ENCODE peak calls at places on chromosomes 4 and X, in nine cellular contexts. W is left ventricle myocardium inferior, D is GM13976, V is fibroblast of the aortic adventitia, B is transverse colon, H is brain microvascular endothelial cell, L is progenitor cell of endocrine pancreas, I is HFF-Myc, Q is PC-3. X is an unnamed sample.

GRCh38 chr4:89894654-89895652 is at the start of gene MMRN1:
- DNase-seq in W (no peak), V (no peak), B (no peak), I (no peak), H (no peak), L (no peak), D (peak), Q (no peak), X (no peak)

GRCh38 chr4:186981161-186981560 is 257.5 kb upstream of the FAT1 start:
- DNase-seq in I (no peak), L (no peak), B (no peak), Q (no peak), D (no peak), V (peak), W (no peak), H (no peak), X (no peak)

GRCh38 chrX:18099745-18100144 is 120.9 kb downstream of the BEND2 start:
- DNase-seq in I (no peak), Q (peak), W (no peak), L (no peak), V (no peak), H (no peak), D (no peak), B (no peak), X (peak)

GRCh38 chrX:37830371-37830770 is 17.0 kb downstream of the DYNLT3 start:
- DNase-seq in L (no peak), Q (no peak), I (no peak), W (no peak), V (no peak), D (no peak), H (no peak), B (no peak), X (no peak)

GRCh38 chr4:125316781-125317525 is 2.2 kb downstream of the FAT4 start:
- DNase-seq in B (peak), L (peak), I (no peak), D (peak), Q (no peak), H (peak), W (peak), V (peak), X (no peak)

GRCh38 chr4:103786014-103786413 is 66.2 kb upstream of the TACR3 start:
- DNase-seq in B (no peak), W (no peak), V (peak), H (peak), I (peak), D (peak), Q (peak), L (no peak), X (peak)

GRCh38 chr4:46856347-46856746 is 52.7 kb downstream of the COX7B2 start:
- DNase-seq in I (no peak), D (no peak), Q (no peak), H (no peak), V (no peak), L (no peak), W (no peak), B (no peak), X (no peak)

GRCh38 chr4:56654238-56654632 is 26.9 kb downstream of the HOPX start:
- DNase-seq in Q (peak), V (peak), I (no peak), L (no peak), B (peak), H (no peak), D (no peak), W (no peak), X (no peak)

GRCh38 chr4:8703401-8703696 is 110.8 kb downstream of the CPZ start:
- DNase-seq in I (no peak), Q (no peak), D (no peak), H (no peak), W (no peak), V (no peak), B (no peak), L (no peak), X (no peak)

GRCh38 chr4:8705161-8706145 is 112.9 kb downstream of the CPZ start:
- DNase-seq in I (no peak), W (peak), Q (no peak), V (no peak), D (no peak), B (no peak), H (no peak), L (no peak), X (no peak)

GRCh38 chr4:8703857-8704495 is 111.4 kb downstream of the CPZ start:
- DNase-seq in B (no peak), I (no peak), W (no peak), Q (no peak), L (no peak), V (no peak), H (no peak), D (no peak), X (no peak)

GRCh38 chr4:8706221-8707044 is 113.9 kb downstream of the CPZ start:
- DNase-seq in H (no peak), B (no peak), I (no peak), Q (no peak), V (no peak), D (no peak), L (no peak), W (peak), X (no peak)

GRCh38 chr4:8704632-8705031 is 112.1 kb downstream of the CPZ start:
- DNase-seq in W (no peak), H (no peak), L (no peak), Q (no peak), I (no peak), D (no peak), B (no peak), V (no peak), X (no peak)
- TF ChIP-seq CTCF in W (no peak), H (no peak), L (no peak), Q (no peak), I (no peak), D (no peak), B (no peak), V (no peak), X (no peak)

GRCh38 chr4:8874003-8874895 is 2.6 kb upstream of the HMX1 start:
- DNase-seq in Q (no peak), I (no peak), B (no peak), L (no peak), H (no peak), V (no peak), D (no peak), W (no peak), X (no peak)
- TF ChIP-seq CTCF in Q (peak), I (no peak), B (no peak), L (no peak), H (no peak), V (no peak), D (no peak), W (no peak), X (no peak)

DNA sequence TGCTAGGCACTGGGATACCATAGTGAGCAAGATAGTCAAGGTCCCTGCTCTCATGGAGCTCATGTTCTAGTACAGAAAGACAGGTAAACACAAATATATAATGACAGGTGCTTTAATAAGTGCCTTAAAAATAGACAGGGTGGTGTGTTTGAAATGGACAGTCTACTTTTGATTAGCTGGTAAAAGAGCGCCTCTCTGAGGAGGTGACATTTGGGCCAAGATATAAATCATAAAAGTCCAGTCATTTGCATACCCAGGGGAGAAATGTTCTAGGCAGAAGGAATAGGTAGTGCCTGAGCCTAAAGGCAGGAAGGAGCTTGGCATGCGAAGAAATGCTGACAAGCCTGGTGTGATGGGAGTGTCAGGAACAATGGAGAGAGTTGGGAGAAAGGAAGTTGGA is 83.6 kb downstream of the DNAAF6 start:
- DNase-seq in W (no peak), Q (peak), H (no peak), B (no peak), V (no peak), D (no peak), L (no peak), I (no peak), X (no peak)
- TF ChIP-seq CTCF in W (no peak), Q (no peak), H (no peak), B (no peak), V (no peak), D (no peak), L (no peak), I (no peak), X (no peak)

GRCh38 chr4:123997736-123998449 is 601.3 kb downstream of the SPRY1 start:
- DNase-seq in H (no peak), V (no peak), Q (no peak), D (no peak), W (no peak), B (no peak), L (no peak), I (no peak), X (no peak)

GRCh38 chr4:123997116-123997515 is 600.5 kb downstream of the SPRY1 start:
- DNase-seq in L (no peak), H (peak), W (no peak), D (no peak), I (no peak), V (no peak), Q (peak), B (no peak), X (peak)

GRCh38 chr4:123995939-123996338 is 599.3 kb downstream of the SPRY1 start:
- DNase-seq in B (no peak), I (no peak), Q (peak), D (no peak), H (peak), W (no peak), L (no peak), V (peak), X (no peak)

GRCh38 chr4:123990310-123990709 is 593.7 kb downstream of the SPRY1 start:
- DNase-seq in Q (no peak), D (no peak), B (no peak), W (no peak), V (no peak), L (no peak), I (no peak), H (no peak), X (no peak)

DNA sequence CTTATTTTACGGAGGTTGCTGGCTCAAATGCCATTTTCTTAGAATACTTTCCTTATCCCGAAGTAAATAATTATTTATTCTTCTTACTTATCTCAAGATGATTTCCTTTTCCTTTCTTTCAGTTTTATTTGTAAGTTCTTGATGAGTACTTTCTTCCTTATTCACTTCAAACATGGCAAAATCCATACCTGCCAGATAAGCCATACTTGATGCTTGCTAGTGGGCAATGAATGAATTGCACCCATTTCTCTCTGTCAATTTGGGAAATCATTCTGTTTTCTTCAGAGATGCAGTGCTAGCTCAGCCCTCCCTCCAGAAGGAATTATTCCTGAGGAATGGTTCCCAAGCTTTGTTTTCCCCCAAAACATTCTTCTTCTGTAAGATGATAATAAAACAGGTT is 598.3 kb downstream of the SPRY1 start:
- DNase-seq in L (no peak), Q (peak), I (no peak), B (no peak), H (no peak), V (no peak), D (no peak), W (no peak), X (no peak)
- TF ChIP-seq CTCF in L (peak), Q (peak), I (peak), B (no peak), H (peak), V (peak), D (no peak), W (peak), X (peak)

GRCh38 chr4:8431553-8431952 is 9.0 kb downstream of the ACOX3 start:
- DNase-seq in W (no peak), B (no peak), V (no peak), H (no peak), I (no peak), D (no peak), L (no peak), Q (no peak), X (no peak)

GRCh38 chr4:8433181-8433580 is 7.3 kb downstream of the ACOX3 start:
- DNase-seq in V (no peak), B (no peak), Q (no peak), L (no peak), I (no peak), H (no peak), W (no peak), D (no peak), X (no peak)

GRCh38 chr4:8427761-8428287 is 12.7 kb downstream of the ACOX3 start:
- DNase-seq in I (no peak), W (peak), Q (peak), B (peak), L (no peak), V (peak), D (peak), H (peak), X (peak)

GRCh38 chr4:8427262-8427661 is 13.3 kb downstream of the ACOX3 start:
- DNase-seq in H (no peak), D (no peak), I (no peak), B (no peak), W (no peak), V (no peak), L (no peak), Q (no peak), X (no peak)

DNA sequence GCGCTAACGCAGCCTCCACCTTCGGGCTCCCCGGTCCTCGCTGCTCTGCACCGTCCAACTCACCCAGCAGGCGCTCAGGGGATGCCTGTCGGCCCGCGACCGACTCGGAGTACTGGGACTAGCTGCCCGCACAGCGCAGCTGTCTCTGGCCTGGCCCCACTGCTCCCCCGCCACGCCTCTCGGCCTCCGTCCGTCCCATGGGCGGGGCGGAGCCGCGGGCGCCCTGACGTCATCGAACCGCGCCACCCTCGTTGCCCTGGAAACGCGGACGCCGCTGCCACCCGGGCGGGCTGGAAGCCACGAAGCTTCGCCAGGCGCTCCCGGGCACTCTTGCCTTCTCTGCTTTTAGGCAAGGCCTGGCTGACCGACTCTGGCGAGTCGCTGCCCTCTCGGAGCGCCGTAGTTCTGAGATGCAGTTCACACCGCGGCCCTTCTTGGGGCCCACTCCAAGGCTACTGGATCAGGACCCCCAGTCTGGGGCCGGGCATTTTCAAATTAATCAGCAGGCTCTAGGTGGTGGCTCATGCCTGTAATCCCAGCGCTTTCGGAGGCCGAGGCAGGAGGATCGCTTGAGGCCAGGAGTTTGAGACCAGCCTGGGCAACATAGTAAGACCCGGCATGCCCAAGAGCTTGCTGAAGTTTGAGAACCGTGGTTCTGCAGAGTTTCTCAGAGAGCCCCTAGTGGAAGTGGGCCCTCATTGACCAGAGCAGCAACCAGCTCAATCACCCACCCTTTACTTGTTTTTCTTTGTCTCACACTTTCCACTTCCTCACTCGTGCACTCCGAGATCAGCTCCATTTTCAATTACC is 12.0 kb downstream of the ACOX3 start:
- DNase-seq in L (peak), I (peak), H (peak), B (peak), V (peak), Q (peak), D (peak), W (peak), X (peak)
- TF ChIP-seq CTCF in L (peak), I (peak), H (peak), B (no peak), V (peak), Q (peak), D (no peak), W (peak), X (peak)

GRCh38 chr4:108903464-108904221 is 140.8 kb upstream of the ETNPPL start:
- DNase-seq in Q (no peak), H (no peak), W (no peak), B (no peak), L (no peak), I (no peak), V (no peak), D (no peak), X (no peak)

GRCh38 chr4:108902769-108903168 is 139.9 kb upstream of the ETNPPL start:
- DNase-seq in L (no peak), V (no peak), Q (no peak), W (no peak), B (no peak), I (no peak), H (no peak), D (no peak), X (no peak)

GRCh38 chr4:108906006-108906405 is 143.2 kb upstream of the ETNPPL start:
- DNase-seq in H (no peak), Q (no peak), B (no peak), L (no peak), V (no peak), I (no peak), D (no peak), W (no peak), X (no peak)

GRCh38 chr4:108901271-108901670 is 138.4 kb upstream of the ETNPPL start:
- DNase-seq in V (no peak), B (no peak), H (no peak), I (no peak), Q (no peak), W (no peak), D (no peak), L (no peak), X (no peak)

DNA sequence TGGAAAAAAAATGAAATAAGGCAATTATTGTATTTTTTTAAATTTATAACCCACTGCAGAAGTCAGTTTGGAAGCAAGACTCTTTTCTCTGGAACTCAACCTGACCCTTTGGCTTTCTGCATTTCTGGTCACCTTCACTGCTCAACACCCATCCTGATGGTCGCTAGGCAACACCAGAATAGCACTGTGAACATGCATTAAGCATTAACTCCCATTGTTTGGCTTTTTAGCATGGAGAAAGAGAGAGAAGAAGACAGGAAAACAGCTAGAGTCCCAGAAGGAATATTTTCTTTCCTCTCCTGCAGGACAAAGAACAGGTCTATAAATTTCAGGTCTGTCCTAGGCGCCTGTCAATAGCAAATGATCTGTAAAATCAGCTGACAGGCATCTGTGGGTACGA is 137.2 kb upstream of the ETNPPL start:
- DNase-seq in W (no peak), H (no peak), B (no peak), I (no peak), L (no peak), Q (no peak), V (no peak), D (no peak), X (no peak)
- TF ChIP-seq CTCF in W (no peak), H (no peak), B (no peak), I (no peak), L (no peak), Q (no peak), V (no peak), D (no peak), X (no peak)

DNA sequence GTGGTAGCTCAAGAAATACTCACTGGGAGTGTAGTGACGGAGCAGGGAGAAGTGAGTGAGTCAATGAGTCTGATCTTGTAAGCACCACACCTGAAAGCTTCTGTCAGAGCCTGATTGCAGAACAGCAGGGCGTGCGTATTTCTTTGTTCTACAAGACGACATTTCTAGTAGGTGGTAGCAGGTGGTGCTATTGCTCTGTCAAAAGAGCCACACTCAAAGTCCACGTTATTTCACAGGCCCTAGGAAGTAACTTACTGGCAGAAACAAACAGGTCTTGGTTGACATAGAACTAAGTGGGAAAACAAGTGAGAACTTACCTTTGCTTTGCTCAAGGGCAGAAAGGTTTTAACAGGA is 46.4 kb upstream of the SPRY1 start:
- DNase-seq in V (peak), D (no peak), I (no peak), L (no peak), H (no peak), B (peak), Q (peak), W (no peak), X (peak)
- TF ChIP-seq CTCF in V (no peak), D (no peak), I (no peak), L (peak), H (no peak), B (peak), Q (peak), W (no peak), X (peak)

X was measured in Caco-2.